ENCODE peak calls at places on chromosome 21, in four cellular contexts. K is HepG2, O is HCT116, Y is K562. R is an unnamed sample.

GRCh38 chr21:24955275-24955961 is 651.9 kb downstream of the MRPL39 start:
- DNase-seq in Y (no peak), K (no peak), O (no peak), R (no peak)

GRCh38 chr21:42403611-42404231 is at the start of gene UBASH3A:
- DNase-seq in Y (peak; percentile 60), K (no peak), O (no peak), R (no peak)

GRCh38 chr21:14843991-14844390 is 220.8 kb downstream of the NRIP1 start:
- DNase-seq in Y (no peak), O (no peak), K (no peak), R (no peak)

GRCh38 chr21:29299906-29300546 is 1.3 kb downstream of the BACH1 start:
- DNase-seq in K (peak; percentile 87), O (peak; percentile 15), Y (peak; percentile 60), R (peak; percentile 44)

GRCh38 chr21:35599164-35599563 is 461.2 kb downstream of the SETD4 start:
- DNase-seq in K (no peak), Y (no peak), O (no peak), R (no peak)

GRCh38 chr21:29230541-29231275 is 68.0 kb upstream of the BACH1 start:
- DNase-seq in K (no peak), O (no peak), Y (no peak), R (no peak)

GRCh38 chr21:44987301-44987885 is 47.6 kb downstream of the SLX9 start:
- DNase-seq in Y (no peak), O (no peak), K (no peak), R (no peak)

GRCh38 chr21:28148400-28149064 is 844.1 kb downstream of the LTN1 start:
- DNase-seq in Y (no peak), O (no peak), K (no peak), R (no peak)

GRCh38 chr21:34147835-34148804 is 74.7 kb downstream of the MRPS6 start:
- DNase-seq in O (no peak), K (no peak), Y (no peak), R (no peak)

GRCh38 chr21:38171723-38172344 is 85.0 kb upstream of the KCNJ15 start:
- DNase-seq in K (no peak), Y (no peak), O (no peak), R (no peak)

GRCh38 chr21:33031562-33031961 is 5.8 kb downstream of the OLIG2 start:
- DNase-seq in K (no peak), O (no peak), Y (no peak), R (no peak)

GRCh38 chr21:41482321-41482720 is 25.6 kb downstream of the TMPRSS2 start:
- DNase-seq in O (no peak), Y (no peak), K (no peak), R (no peak)

GRCh38 chr21:38494254-38494648 is 4.0 kb downstream of the ERG start:
- DNase-seq in K (no peak), Y (no peak), O (no peak), R (no peak)

GRCh38 chr21:35648512-35648911 is 411.8 kb downstream of the SETD4 start:
- DNase-seq in Y (no peak), O (no peak), K (no peak), R (no peak)

GRCh38 chr21:29372063-29372802 is 73.5 kb downstream of the BACH1 start:
- DNase-seq in O (peak; percentile 67), Y (peak; percentile 79), K (peak; percentile 78), R (peak; percentile 50)

GRCh38 chr21:44760376-44760775 is 41.2 kb downstream of the UBE2G2 start:
- DNase-seq in O (no peak), Y (no peak), K (no peak), R (no peak)

GRCh38 chr21:33231526-33231925 is 1.8 kb downstream of the IFNAR2 start:
- DNase-seq in O (no peak), Y (no peak), K (no peak), R (no peak)

GRCh38 chr21:46323710-46324389 is at the start of the genes C21orf58 and PCNT:
- DNase-seq in Y (peak; percentile 98), K (peak; percentile 92), O (peak; percentile 93), R (peak; percentile 99)

GRCh38 chr21:46324390-46325072 is 575 bp downstream of the PCNT start:
- DNase-seq in K (peak; percentile 42), O (peak; percentile 46), Y (peak; percentile 96), R (peak; percentile 97)

GRCh38 chr21:46322351-46323226 is 1.1 kb downstream of the C21orf58 start:
- DNase-seq in O (no peak), Y (no peak), K (no peak), R (no peak)

GRCh38 chr21:46325073-46325912 is 1.3 kb downstream of the PCNT start:
- DNase-seq in O (peak; percentile 28), K (peak; percentile 35), Y (peak; percentile 59), R (peak; percentile 79)

DNA sequence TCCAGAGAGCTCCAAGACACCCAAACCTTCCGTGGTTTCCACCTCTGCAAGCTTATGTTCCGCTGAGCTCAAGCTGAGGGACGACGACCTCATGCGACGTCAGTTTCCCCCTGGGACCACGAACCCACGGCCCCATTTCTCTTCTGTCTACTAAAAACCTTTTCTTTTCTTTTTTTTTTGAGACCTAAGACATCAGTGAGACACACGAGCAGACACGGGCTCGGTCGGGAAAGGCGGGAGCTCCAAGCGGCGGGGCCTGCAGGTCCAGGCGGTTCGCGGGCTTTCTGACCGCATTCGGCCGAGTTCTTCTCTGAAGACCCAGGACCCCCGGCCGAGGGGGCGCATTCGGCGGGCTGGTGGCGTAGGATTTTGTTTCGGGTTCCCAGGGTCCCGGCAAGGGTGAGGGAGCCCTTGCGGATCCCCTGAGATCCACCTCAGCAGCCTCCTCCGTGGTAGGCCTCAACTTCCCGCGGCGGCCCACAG is 402 bp downstream of the C21orf58 start:
- DNase-seq in O (no peak), K (no peak), Y (no peak), R (no peak)
- TF ChIP-seq ELF1 in O (no peak), K (no peak), Y (no peak), R (no peak)

DNA sequence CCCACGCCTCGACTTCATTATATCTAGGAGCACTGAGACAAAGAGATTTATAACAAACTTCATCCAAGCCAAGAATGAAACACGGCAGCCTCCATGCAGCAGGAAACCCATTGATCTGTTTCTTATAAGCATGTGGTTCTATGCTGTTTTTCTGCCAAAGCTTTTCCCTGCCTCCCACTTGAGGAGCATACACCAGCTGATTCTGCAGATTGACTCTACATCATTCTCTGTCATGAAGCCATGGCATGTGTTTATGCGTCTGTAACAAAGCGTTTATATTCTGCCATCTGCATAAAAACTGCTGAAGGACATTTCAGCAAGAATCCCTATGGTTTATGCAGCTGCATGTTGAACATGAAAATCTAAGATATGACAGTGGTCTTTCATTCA is 102.0 kb downstream of the CYYR1 start:
- DNase-seq in K (no peak), Y (no peak), O (no peak), R (no peak)
- TF ChIP-seq ELF1 in K (no peak), Y (no peak), O (no peak), R (no peak)

DNA sequence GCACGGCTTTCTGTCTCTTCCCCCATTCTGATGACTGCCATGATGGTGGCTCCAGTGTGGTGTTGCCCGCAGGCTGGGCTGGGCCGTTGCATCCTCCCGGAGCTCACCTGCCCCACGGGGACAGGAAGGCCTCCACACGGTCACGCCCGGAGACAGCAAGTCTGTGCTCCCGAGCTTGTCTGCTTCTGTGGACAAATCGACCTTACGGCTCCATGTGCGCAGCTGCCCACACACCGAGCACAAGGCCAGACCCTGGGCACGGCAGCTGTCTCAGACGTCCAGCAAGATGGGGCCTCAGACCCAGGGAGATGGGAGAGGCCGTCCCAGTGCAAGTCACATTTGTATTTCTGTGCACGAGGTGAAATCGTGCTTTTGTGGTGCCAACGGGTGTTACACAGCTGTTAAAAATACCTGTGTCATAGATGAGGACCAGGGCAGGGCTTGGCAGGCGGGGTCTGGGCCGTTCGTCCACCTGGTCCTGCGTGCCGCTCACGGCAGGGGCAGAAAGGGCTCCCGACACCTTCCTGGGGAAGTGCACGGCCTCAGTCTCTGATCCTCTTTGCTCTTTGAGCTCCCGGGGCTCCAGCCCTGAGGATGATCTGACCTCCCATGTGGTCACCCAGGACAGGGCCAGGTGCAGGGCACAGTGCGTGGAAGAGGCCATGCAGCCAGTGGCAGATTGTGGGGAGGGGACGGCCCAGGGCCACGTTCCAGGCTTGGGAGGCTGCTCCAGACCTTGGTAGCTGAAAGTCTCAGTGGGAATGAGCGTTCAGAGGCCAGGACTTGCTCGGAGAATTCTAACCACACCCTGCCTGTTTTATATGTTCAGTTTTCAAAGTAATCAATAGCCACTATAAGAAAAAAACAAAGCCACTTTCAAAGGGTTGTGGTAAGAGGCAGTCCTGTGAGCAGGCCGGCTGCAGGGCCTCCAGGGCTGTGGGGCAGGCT is 13.4 kb downstream of the COL6A1 start:
- DNase-seq in O (no peak), K (no peak), Y (no peak), R (no peak)
- TF ChIP-seq ELF1 in O (no peak), K (no peak), Y (no peak), R (no peak)

DNA sequence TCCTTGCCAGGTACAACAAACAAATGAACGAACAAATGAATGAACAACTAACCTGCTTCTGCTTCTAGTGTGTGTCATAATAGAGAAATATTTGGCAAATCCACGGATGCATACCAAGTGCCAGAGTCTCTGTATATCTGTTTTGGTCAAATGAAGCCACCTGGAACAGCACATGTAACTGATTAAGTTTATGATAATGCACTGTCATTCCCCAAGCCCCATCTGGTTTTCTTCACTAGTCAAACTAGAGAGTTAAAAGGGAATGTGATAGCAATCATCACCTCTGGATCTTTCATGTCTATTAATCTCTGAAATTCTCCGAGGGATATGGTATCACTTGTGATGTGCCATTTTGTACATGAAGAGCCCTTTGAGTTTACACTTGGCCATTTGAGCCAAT is 21.0 kb upstream of the SCAF4 start:
- DNase-seq in O (no peak), K (no peak), Y (no peak), R (peak; percentile 49)
- TF ChIP-seq ELF1 in O (no peak), K (no peak), Y (no peak), R (no peak)

R was measured in SK-N-SH.